ENCODE peak calls at places on chromosomes 4 and X, in eight cellular contexts. D is astrocyte, A is mesendoderm, Y is heart right ventricle, U is psoas muscle, K is thyroid gland, H is cardiac muscle cell, X is astrocyte of the spinal cord. M is an unnamed sample.

GRCh38 chr4:141636771-141637460 is 533 bp downstream of the IL15 start:
- DNase-seq in U (peak; percentile 72), X (peak; percentile 67), A (peak; percentile 65), H (peak; percentile 75), D (peak; percentile 58), K (peak; percentile 70), Y (peak; percentile 25), M (peak; percentile 73)

GRCh38 chrX:21926116-21926515 is 14.4 kb upstream of the SMS start:
- DNase-seq in K (no peak), Y (no peak), U (no peak), X (no peak), D (no peak), A (no peak), H (no peak), M (no peak)

GRCh38 chrX:150163181-150163930 is 199.8 kb upstream of the MAMLD1 start:
- DNase-seq in K (no peak), U (no peak), D (no peak), Y (no peak), H (no peak), A (no peak), X (no peak), M (no peak)

GRCh38 chrX:152479525-152479924 is 28.4 kb upstream of the GABRA3 start:
- DNase-seq in Y (no peak), U (no peak), D (no peak), K (no peak), A (no peak), H (no peak), X (no peak), M (no peak)

GRCh38 chr4:105060628-105061027 is 86.0 kb upstream of the TET2 start:
- DNase-seq in D (peak; percentile 76), K (no peak), U (no peak), Y (no peak), A (peak; percentile 12), X (peak; percentile 83), H (no peak), M (peak; percentile 94)

GRCh38 chr4:52665592-52665991 is 6.5 kb upstream of the USP46 start:
- DNase-seq in K (no peak), H (no peak), X (no peak), Y (no peak), D (no peak), A (peak; percentile 43), U (no peak), M (peak; percentile 63)

GRCh38 chr4:62644372-62644771 is 1444.2 kb downstream of the ADGRL3 start:
- DNase-seq in U (no peak), Y (peak; percentile 14), A (peak; percentile 83), H (peak; percentile 60), K (no peak), X (peak; percentile 33), D (peak; percentile 0), M (peak; percentile 8)

GRCh38 chr4:185839204-185839712 is 27.3 kb upstream of the SORBS2 start:
- DNase-seq in D (peak; percentile 97), X (peak; percentile 99), H (peak; percentile 11), U (peak; percentile 63), Y (peak; percentile 56), K (peak; percentile 59), A (peak; percentile 99), M (peak; percentile 9)

GRCh38 chrX:45767021-45767491 is 566.4 kb upstream of the DIPK2B start:
- DNase-seq in H (no peak), Y (no peak), D (peak; percentile 41), X (peak; percentile 52), U (no peak), A (no peak), K (no peak), M (no peak)

GRCh38 chr4:8276358-8277240 is 7.0 kb downstream of the HTRA3 start:
- DNase-seq in H (no peak), U (peak; percentile 90), X (peak; percentile 45), Y (peak; percentile 56), D (no peak), A (no peak), K (peak; percentile 90), M (no peak)

DNA sequence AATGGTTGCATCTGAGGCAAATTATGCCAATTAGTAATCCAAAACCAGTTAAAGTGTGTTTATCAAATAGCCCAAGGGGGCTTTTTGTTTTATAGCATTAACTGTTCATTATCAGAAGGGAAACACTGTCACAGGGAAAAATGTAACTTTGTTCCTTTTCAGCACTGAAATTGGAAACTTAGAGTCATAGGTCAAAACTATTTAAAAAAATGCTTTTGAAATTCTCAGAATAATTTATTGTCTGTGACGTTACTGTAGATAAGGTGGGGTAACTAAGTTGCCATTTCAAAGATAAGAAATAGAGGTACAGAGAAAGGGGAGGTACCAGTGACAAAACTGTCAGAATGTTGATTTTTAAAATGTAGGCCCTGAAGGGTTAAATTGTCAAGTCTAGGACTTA is 129.3 kb downstream of the AKAP4 start:
- DNase-seq in X (no peak), A (no peak), K (no peak), H (no peak), Y (no peak), U (no peak), D (no peak), M (no peak)
- H3K4me3 ChIP-seq in X (no peak overlapping the region), A (no peak overlapping the region), K (no peak overlapping the region), H (no peak overlapping the region), Y (no peak overlapping the region), U (no peak overlapping the region), D (no peak overlapping the region), M (no peak overlapping the region)

GRCh38 chrX:36983831-36984230 is 24.3 kb upstream of the FAM47C start:
- DNase-seq in H (no peak), A (peak; percentile 62), K (no peak), X (no peak), Y (no peak), D (no peak), U (no peak), M (no peak)

DNA sequence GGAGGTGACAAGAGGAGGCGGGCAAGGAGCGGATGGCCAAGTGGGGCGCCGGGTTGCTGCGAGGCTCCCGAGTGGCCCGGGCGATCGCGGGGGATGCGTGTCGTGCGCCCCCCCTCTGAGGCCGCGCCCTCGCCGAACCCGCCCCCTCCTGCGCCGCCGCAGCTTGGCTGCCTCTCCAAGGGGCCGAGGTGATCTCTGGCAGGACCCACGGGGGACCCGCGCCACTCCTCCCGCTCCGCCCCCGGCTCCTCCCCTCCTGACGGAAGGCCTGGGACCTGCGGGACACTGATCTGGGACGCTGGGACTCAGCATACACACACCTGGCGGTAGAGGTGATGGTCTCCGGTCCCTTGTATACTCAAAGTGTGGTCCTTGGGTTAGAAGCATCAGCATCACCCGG is 21.9 kb upstream of the FAM47C start:
- DNase-seq in X (no peak), Y (no peak), D (no peak), U (no peak), A (no peak), H (no peak), K (no peak), M (no peak)
- H3K4me3 ChIP-seq in X (peak overlapping the region; percentile 34), Y (no peak overlapping the region), D (peak overlapping the region; percentile 51), U (peak overlapping the region; percentile 34), A (no peak overlapping the region), H (peak overlapping the region; percentile 11), K (no peak overlapping the region), M (no peak overlapping the region)

GRCh38 chrX:78652971-78653822 is 5.9 kb downstream of the RTL3 start:
- DNase-seq in Y (no peak), H (no peak), D (peak; percentile 90), U (no peak), K (no peak), X (peak; percentile 89), A (peak; percentile 58), M (peak; percentile 39)
- H3K4me3 ChIP-seq in Y (no peak overlapping the region), H (no peak overlapping the region), D (no peak overlapping the region), U (no peak overlapping the region), K (no peak overlapping the region), X (no peak overlapping the region), A (no peak overlapping the region), M (no peak overlapping the region)

GRCh38 chr4:40192286-40193017 is 4.4 kb upstream of the RHOH start:
- DNase-seq in U (no peak), H (no peak), D (no peak), A (no peak), Y (no peak), X (no peak), K (no peak), M (peak; percentile 89)

GRCh38 chr4:40193018-40193571 is 3.7 kb upstream of the RHOH start:
- DNase-seq in X (no peak), D (no peak), K (no peak), A (no peak), U (no peak), Y (no peak), H (no peak), M (peak; percentile 82)

GRCh38 chr4:40195182-40196177 is 1.4 kb upstream of the RHOH start:
- DNase-seq in K (no peak), D (no peak), X (no peak), U (no peak), A (no peak), Y (no peak), H (no peak), M (peak; percentile 49)

GRCh38 chr4:40194602-40195161 is 2.1 kb upstream of the RHOH start:
- DNase-seq in X (no peak), U (no peak), A (no peak), D (no peak), H (no peak), K (no peak), Y (no peak), M (peak; percentile 77)

GRCh38 chr4:40193578-40193977 is 3.3 kb upstream of the RHOH start:
- DNase-seq in D (no peak), U (no peak), K (no peak), X (no peak), H (no peak), Y (no peak), A (no peak), M (no peak)
- H3K4me3 ChIP-seq in D (no peak overlapping the region), U (no peak overlapping the region), K (no peak overlapping the region), X (no peak overlapping the region), H (no peak overlapping the region), Y (no peak overlapping the region), A (no peak overlapping the region), M (peak overlapping the region; percentile 87)